ENCODE peak calls at places on chromosomes 6 and 20, in eight cellular contexts. S, B, O, Y, L, W, N and X are unnamed samples.

GRCh38 chr6:159640322-159640721 is 52.7 kb downstream of the SOD2 start:
- ATAC-seq in S (no peak), B (no peak), O (peak; percentile 35), Y (no peak), L (peak; percentile 64), W (no peak), N (no peak), X (no peak)

GRCh38 chr6:87784690-87785089 is 82.7 kb upstream of the AKIRIN2 start:
- ATAC-seq in S (no peak), B (no peak), O (no peak), Y (peak; percentile 73), L (no peak), W (no peak), N (no peak), X (no peak)

GRCh38 chr20:289693-290080 is 863 bp downstream of the C20orf96 start:
- ATAC-seq in S (no peak), B (no peak), O (no peak), Y (no peak), L (no peak), W (peak; percentile 37), N (no peak), X (no peak)

GRCh38 chr20:11799131-11799800 is 118.4 kb upstream of the BTBD3 start:
- ATAC-seq in S (no peak), B (no peak), O (no peak), Y (no peak), L (no peak), W (no peak), N (no peak), X (no peak)

GRCh38 chr20:58523072-58523681 is 8.0 kb upstream of the APCDD1L start:
- ATAC-seq in S (no peak), B (no peak), O (no peak), Y (no peak), L (no peak), W (no peak), N (peak; percentile 31), X (no peak)

GRCh38 chr20:57856658-57857057 is 146.8 kb upstream of the PMEPA1 start:
- ATAC-seq in S (no peak), B (no peak), O (no peak), Y (no peak), L (no peak), W (no peak), N (no peak), X (no peak)

GRCh38 chr6:111414373-111414772 is 68.6 kb downstream of the REV3L start:
- ATAC-seq in S (no peak), B (no peak), O (no peak), Y (no peak), L (no peak), W (no peak), N (no peak), X (no peak)

GRCh38 chr20:58481541-58482021 is 33.6 kb downstream of the APCDD1L start:
- ATAC-seq in S (no peak), B (peak; percentile 63), O (peak; percentile 67), Y (peak; percentile 76), L (no peak), W (peak; percentile 97), N (peak; percentile 56), X (peak; percentile 57)

GRCh38 chr6:43739642-43740091 is 30.3 kb upstream of the VEGFA start:
- ATAC-seq in S (no peak), B (no peak), O (no peak), Y (no peak), L (no peak), W (peak; percentile 18), N (no peak), X (no peak)

GRCh38 chr6:46393161-46393939 is 97.9 kb downstream of the RCAN2 start:
- ATAC-seq in S (no peak), B (no peak), O (no peak), Y (no peak), L (peak; percentile 35), W (no peak), N (no peak), X (no peak)

GRCh38 chr6:167130712-167131684 is 8.1 kb downstream of the CCR6 start:
- ATAC-seq in S (no peak), B (no peak), O (no peak), Y (peak; percentile 75), L (no peak), W (no peak), N (no peak), X (no peak)

GRCh38 chr6:139308936-139309603 is 17.3 kb upstream of the TXLNB start:
- ATAC-seq in S (no peak), B (peak; percentile 59), O (no peak), Y (peak; percentile 70), L (peak; percentile 38), W (no peak), N (peak; percentile 91), X (peak; percentile 79)

GRCh38 chr20:43065299-43065698 is 124.4 kb downstream of the PTPRT start:
- ATAC-seq in S (no peak), B (no peak), O (no peak), Y (no peak), L (no peak), W (no peak), N (no peak), X (no peak)

GRCh38 chr20:64133951-64134407 is 26.6 kb upstream of the NPBWR2 start:
- ATAC-seq in S (no peak), B (no peak), O (no peak), Y (no peak), L (no peak), W (peak; percentile 33), N (peak; percentile 64), X (no peak)

GRCh38 chr6:109079981-109080380 is 14.7 kb downstream of the SESN1 start:
- ATAC-seq in S (no peak), B (peak; percentile 88), O (peak; percentile 73), Y (no peak), L (no peak), W (no peak), N (no peak), X (peak; percentile 92)

GRCh38 chr20:13423472-13424173 is 202.5 kb downstream of the ISM1 start:
- ATAC-seq in S (no peak), B (no peak), O (no peak), Y (no peak), L (no peak), W (no peak), N (no peak), X (no peak)

GRCh38 chr20:13418263-13419229 is 197.5 kb downstream of the ISM1 start:
- ATAC-seq in S (no peak), B (no peak), O (no peak), Y (no peak), L (no peak), W (no peak), N (peak; percentile 21), X (no peak)

GRCh38 chr20:13419445-13419844 is 198.4 kb downstream of the ISM1 start:
- ATAC-seq in S (no peak), B (no peak), O (no peak), Y (peak; percentile 43), L (no peak), W (no peak), N (no peak), X (no peak)

GRCh38 chr20:13422637-13423036 is 201.6 kb downstream of the ISM1 start:
- ATAC-seq in S (no peak), B (no peak), O (no peak), Y (no peak), L (no peak), W (no peak), N (no peak), X (no peak)

GRCh38 chr20:13420625-13421024 is 199.6 kb downstream of the ISM1 start:
- ATAC-seq in S (no peak), B (no peak), O (no peak), Y (no peak), L (no peak), W (no peak), N (no peak), X (no peak)
- H3K4me3 ChIP-seq in S (no peak overlapping the region), B (no peak overlapping the region), O (no peak overlapping the region), Y (no peak overlapping the region), L (no peak overlapping the region), W (no peak overlapping the region), N (no peak overlapping the region), X (no peak overlapping the region)

DNA sequence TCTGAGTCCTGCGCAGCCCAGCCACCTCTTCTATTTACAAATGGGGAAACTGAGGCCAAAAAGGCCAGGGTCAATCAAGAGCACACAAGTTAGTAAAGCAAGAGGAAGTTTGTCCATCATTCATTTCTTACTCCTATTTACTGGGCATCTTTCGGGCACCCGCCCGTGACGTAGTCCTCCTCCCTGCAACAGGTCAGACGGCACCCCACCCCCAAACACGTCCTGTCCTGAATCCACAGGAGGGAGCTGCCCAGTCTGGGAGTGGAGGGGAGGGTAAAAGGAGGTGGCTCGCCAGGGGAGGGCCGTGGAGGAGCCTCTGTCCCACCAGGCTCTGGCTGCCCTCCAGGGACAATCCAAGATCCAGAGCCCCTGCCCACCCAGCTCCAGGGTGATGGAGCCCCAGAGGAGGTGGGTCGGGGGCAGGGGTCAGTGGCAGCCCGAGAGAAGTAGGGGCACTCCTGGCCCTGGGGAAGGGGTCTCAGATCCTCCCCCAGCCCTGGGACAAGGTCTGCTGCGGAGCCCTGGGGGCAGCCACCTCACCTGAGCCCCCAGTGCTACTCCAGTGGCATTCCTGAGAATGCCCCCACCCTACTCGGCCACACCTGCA is 2.5 kb upstream of the LAMA5 start:
- ATAC-seq in S (peak; percentile 10), B (no peak), O (no peak), Y (no peak), L (no peak), W (no peak), N (no peak), X (no peak)
- H3K4me3 ChIP-seq in S (peak overlapping the region; percentile 100), B (no peak overlapping the region), O (peak overlapping the region; percentile 75), Y (no peak overlapping the region), L (no peak overlapping the region), W (no peak overlapping the region), N (no peak overlapping the region), X (peak overlapping the region; percentile 93)

DNA sequence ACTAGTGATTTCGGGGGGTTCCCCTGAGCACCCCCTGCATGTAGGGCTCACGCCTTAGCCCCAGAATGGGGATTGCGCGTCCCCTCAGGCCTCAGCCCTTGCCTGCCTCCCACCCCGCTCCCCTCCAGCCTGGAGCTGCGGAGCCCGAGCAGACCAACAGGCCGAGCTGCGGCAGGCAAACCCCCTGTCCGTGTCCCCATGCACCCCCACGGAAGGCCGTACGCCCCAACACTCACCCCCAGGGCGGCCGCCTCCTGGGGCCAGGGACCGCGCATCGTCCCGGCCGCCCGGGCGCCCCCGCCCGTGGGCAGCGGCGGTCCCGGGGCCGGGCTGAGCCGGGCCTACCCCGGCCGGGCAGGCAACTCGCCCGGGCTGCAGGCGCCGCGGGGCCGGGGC is 1.2 kb upstream of the KCNB1 start:
- ATAC-seq in S (peak; percentile 48), B (no peak), O (peak; percentile 11), Y (no peak), L (peak; percentile 5), W (no peak), N (peak; percentile 27), X (peak; percentile 15)
- H3K4me3 ChIP-seq in S (peak overlapping the region; percentile 51), B (peak overlapping the region; percentile 57), O (peak overlapping the region; percentile 65), Y (no peak overlapping the region), L (no peak overlapping the region), W (no peak overlapping the region), N (no peak overlapping the region), X (peak overlapping the region; percentile 77)

DNA sequence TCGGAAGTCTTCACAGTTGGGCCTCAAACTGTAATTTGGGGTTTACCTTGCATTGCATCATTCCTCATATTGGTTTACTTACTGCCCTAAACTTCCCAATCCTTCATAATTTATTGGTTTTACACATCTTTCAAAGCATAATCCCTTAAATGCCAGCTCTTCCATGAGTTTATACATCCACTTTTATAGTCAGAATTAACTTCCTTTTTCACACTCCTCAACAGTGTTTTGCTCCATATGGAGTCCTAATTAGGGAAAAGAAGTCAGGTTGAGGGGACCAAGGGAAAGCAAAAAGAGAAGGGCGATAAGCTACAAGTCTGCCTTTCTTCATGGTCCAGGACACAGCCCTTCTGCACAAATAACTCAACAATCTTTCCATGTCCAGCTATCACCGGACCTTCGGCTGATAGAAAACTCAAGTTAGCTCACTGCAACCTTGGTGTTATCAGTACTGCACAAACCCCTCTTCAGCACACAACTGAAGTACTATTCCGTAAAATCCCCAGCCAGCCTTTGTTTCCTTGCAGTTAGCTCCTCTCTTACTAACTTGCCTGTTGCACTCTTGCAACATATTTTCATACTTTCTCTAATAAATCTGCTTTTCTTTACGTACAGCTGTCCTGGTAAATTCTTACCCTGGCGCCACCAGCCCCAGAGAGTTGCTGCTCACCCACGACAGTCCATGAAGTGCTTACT is 2.0 kb downstream of the EEF1E1 start:
- ATAC-seq in S (no peak), B (no peak), O (no peak), Y (no peak), L (no peak), W (peak; percentile 57), N (no peak), X (no peak)
- H3K4me3 ChIP-seq in S (peak overlapping the region; percentile 62), B (no peak overlapping the region), O (no peak overlapping the region), Y (no peak overlapping the region), L (no peak overlapping the region), W (peak overlapping the region; percentile 38), N (no peak overlapping the region), X (no peak overlapping the region)